ENCODE peak calls at places on chromosomes 7 and 10, in four cellular contexts. U is HepG2, Y is GM12878, V is K562. N is an unnamed sample.

GRCh38 chr10:52778511-52779392 is 6.2 kb upstream of the MBL2 start:
- DNase-seq in U (peak; percentile 41), Y (no peak), V (no peak), N (peak; percentile 35)

GRCh38 chr10:16652154-16652553 is 130.5 kb upstream of the C1QL3 start:
- DNase-seq in U (no peak), Y (no peak), V (no peak), N (no peak)

GRCh38 chr10:77163670-77164348 is 473.8 kb downstream of the KCNMA1 start:
- DNase-seq in U (peak; percentile 24), Y (no peak), V (no peak), N (peak; percentile 88)

GRCh38 chr7:41652265-41652664 is 50.6 kb downstream of the INHBA start:
- DNase-seq in U (no peak), Y (no peak), V (no peak), N (no peak)

GRCh38 chr10:131729361-131729760 is 171.4 kb upstream of the PPP2R2D start:
- DNase-seq in U (no peak), Y (no peak), V (no peak), N (no peak)

GRCh38 chr10:3961082-3961481 is 176.1 kb upstream of the KLF6 start:
- DNase-seq in U (no peak), Y (no peak), V (no peak), N (no peak)

GRCh38 chr7:3217166-3217565 is 83.9 kb upstream of the SDK1 start:
- DNase-seq in U (no peak), Y (no peak), V (no peak), N (no peak)

GRCh38 chr7:74284781-74285259 is 4.4 kb upstream of the CLIP2 start:
- DNase-seq in U (no peak), Y (peak; percentile 80), V (no peak), N (no peak)

GRCh38 chr10:69962746-69963135 is 89.9 kb upstream of the MACROH2A2 start:
- DNase-seq in U (no peak), Y (no peak), V (no peak), N (no peak)

GRCh38 chr10:19347592-19347991 is 299.0 kb downstream of the MALRD1 start:
- DNase-seq in U (peak; percentile 4), Y (no peak), V (no peak), N (no peak)

GRCh38 chr10:18759575-18759974 is 100.3 kb downstream of the ARL5B start:
- DNase-seq in U (no peak), Y (no peak), V (no peak), N (no peak)

GRCh38 chr7:65371468-65371867 is 2.2 kb upstream of the ZNF92 start:
- DNase-seq in U (peak; percentile 25), Y (no peak), V (no peak), N (no peak)

GRCh38 chr10:23585666-23586065 is 146.8 kb downstream of the OTUD1 start:
- DNase-seq in U (no peak), Y (no peak), V (no peak), N (no peak)

GRCh38 chr7:46301677-46302076 is 380.6 kb upstream of the IGFBP3 start:
- DNase-seq in U (no peak), Y (no peak), V (no peak), N (no peak)

GRCh38 chr10:110512461-110513187 is 14.9 kb downstream of the DUSP5 start:
- DNase-seq in U (no peak), Y (no peak), V (no peak), N (peak; percentile 70)

GRCh38 chr10:77580500-77580899 is 57.1 kb downstream of the KCNMA1 start:
- DNase-seq in U (no peak), Y (no peak), V (no peak), N (no peak)

GRCh38 chr10:5897504-5897903 is 7.5 kb downstream of the FBH1 start:
- DNase-seq in U (no peak), Y (no peak), V (no peak), N (no peak)

GRCh38 chr10:116253716-116254115 is 19.3 kb downstream of the GFRA1 start:
- DNase-seq in U (no peak), Y (no peak), V (no peak), N (no peak)

GRCh38 chr10:78657622-78658165 is 411.1 kb upstream of the ZMIZ1 start:
- DNase-seq in U (peak; percentile 79), Y (no peak), V (peak; percentile 74), N (peak; percentile 50)
- TF ChIP-seq MYC in U (no peak), Y (no peak), V (no peak), N (no peak)

GRCh38 chr10:12418000-12418399 is 68.7 kb downstream of the CAMK1D start:
- DNase-seq in U (no peak), Y (no peak), V (no peak), N (no peak)

GRCh38 chr10:12418725-12419278 is 69.5 kb downstream of the CAMK1D start:
- DNase-seq in U (no peak), Y (no peak), V (no peak), N (no peak)

GRCh38 chr10:12420530-12421117 is 71.3 kb downstream of the CAMK1D start:
- DNase-seq in U (no peak), Y (no peak), V (no peak), N (no peak)

GRCh38 chr10:12417341-12417740 is 68.0 kb downstream of the CAMK1D start:
- DNase-seq in U (no peak), Y (no peak), V (no peak), N (no peak)

DNA sequence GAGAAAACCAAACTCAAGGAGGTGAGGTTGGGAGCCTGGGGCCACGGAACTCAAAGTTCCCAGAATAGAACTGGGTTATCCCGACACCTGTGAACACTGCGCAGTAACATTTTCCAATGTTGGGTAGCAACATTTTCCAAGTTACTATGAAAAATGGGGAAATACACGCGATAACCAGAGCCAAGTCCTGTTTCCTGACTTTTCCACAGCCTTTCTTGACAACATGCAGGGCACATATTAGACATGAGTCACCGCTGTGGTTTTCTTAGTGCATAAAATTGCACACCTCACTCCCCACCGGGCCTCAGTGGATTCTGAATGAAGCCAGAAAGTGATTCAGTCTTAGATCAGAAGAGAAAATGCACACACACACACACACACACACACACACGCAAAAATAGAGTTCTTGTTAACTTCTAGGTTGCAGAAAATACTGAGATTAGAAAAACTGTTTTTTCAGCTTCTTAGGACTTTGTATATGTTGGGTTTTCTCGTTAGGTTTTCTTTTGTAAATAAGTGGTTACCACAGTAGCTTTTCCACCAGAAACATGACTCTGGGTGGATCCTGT is 70.0 kb downstream of the CAMK1D start:
- DNase-seq in U (no peak), Y (no peak), V (no peak), N (peak; percentile 61)
- TF ChIP-seq POLR2AphosphoS5 in U (no peak), Y (no peak), V (no peak), N (no peak)

GRCh38 chr7:111801277-111801676 is 239.0 kb upstream of the IMMP2L start:
- DNase-seq in U (no peak), Y (no peak), V (no peak), N (no peak)

GRCh38 chr7:111806232-111806631 is 243.9 kb upstream of the IMMP2L start:
- DNase-seq in U (no peak), Y (no peak), V (no peak), N (no peak)

GRCh38 chr7:111802194-111802785 is 240.0 kb upstream of the IMMP2L start:
- DNase-seq in U (peak; percentile 9), Y (no peak), V (no peak), N (no peak)

GRCh38 chr7:111803015-111803758 is 240.9 kb upstream of the IMMP2L start:
- DNase-seq in U (peak; percentile 45), Y (no peak), V (no peak), N (no peak)
- TF ChIP-seq MYC in U (no peak), Y (no peak), V (no peak), N (no peak)

GRCh38 chr10:90930971-90931841 is 10.3 kb upstream of the ANKRD1 start:
- DNase-seq in U (peak; percentile 96), Y (no peak), V (no peak), N (peak; percentile 92)
- TF ChIP-seq POLR2AphosphoS5 in U (no peak), Y (no peak), V (no peak), N (peak; percentile 99)

GRCh38 chr7:141866974-141867373 is 25.7 kb upstream of the PRSS37 start:
- DNase-seq in U (no peak), Y (no peak), V (no peak), N (no peak)
- TF ChIP-seq MYC in U (no peak), Y (no peak), V (no peak), N (no peak)

N was measured in endothelial cell of umbilical vein.